ENCODE peak calls at places on chromosomes 6 and 20, in eight cellular contexts. One of them, this sample, is unnamed. For H3K4me1 and H3K9me3, the result is how much of the 10 kb centered on the place peaks cover.

GRCh38 chr6:41045664-41046063 is 3.4 kb downstream of the TSPO2 start:
- DNase-seq in CD8-positive, alpha-beta T cell: no peak
- DNase-seq in lower lobe of right lung: no peak
- DNase-seq in body of pancreas: no peak
- DNase-seq in breast epithelium: no peak
- DNase-seq in K562: no peak
- DNase-seq in heart left ventricle: no peak
- DNase-seq in ovary: no peak
- DNase-seq in this sample: no peak

GRCh38 chr6:53795702-53796450 is 1.1 kb downstream of the LRRC1 start:
- DNase-seq in CD8-positive, alpha-beta T cell: peak
- DNase-seq in lower lobe of right lung: peak
- DNase-seq in body of pancreas: peak
- DNase-seq in breast epithelium: no peak
- DNase-seq in K562: no peak
- DNase-seq in heart left ventricle: peak
- DNase-seq in ovary: peak
- DNase-seq in this sample: no peak

GRCh38 chr6:106490453-106490852 is 129.9 kb downstream of the CRYBG1 start:
- DNase-seq in CD8-positive, alpha-beta T cell: no peak
- DNase-seq in lower lobe of right lung: no peak
- DNase-seq in body of pancreas: no peak
- DNase-seq in breast epithelium: no peak
- DNase-seq in K562: no peak
- DNase-seq in heart left ventricle: no peak
- DNase-seq in ovary: no peak
- DNase-seq in this sample: no peak

GRCh38 chr6:112245511-112246203 is 8.7 kb downstream of the LAMA4 start:
- DNase-seq in CD8-positive, alpha-beta T cell: no peak
- DNase-seq in lower lobe of right lung: no peak
- DNase-seq in body of pancreas: no peak
- DNase-seq in breast epithelium: no peak
- DNase-seq in K562: no peak
- DNase-seq in heart left ventricle: no peak
- DNase-seq in ovary: no peak
- DNase-seq in this sample: no peak

GRCh38 chr6:84685983-84686584 is 78.3 kb downstream of the TBX18 start:
- DNase-seq in CD8-positive, alpha-beta T cell: no peak
- DNase-seq in lower lobe of right lung: no peak
- DNase-seq in body of pancreas: no peak
- DNase-seq in breast epithelium: no peak
- DNase-seq in K562: peak
- DNase-seq in heart left ventricle: no peak
- DNase-seq in ovary: no peak
- DNase-seq in this sample: no peak

GRCh38 chr6:39276379-39276995 is 37.7 kb downstream of the KCNK17 start:
- DNase-seq in CD8-positive, alpha-beta T cell: no peak
- DNase-seq in lower lobe of right lung: no peak
- DNase-seq in body of pancreas: no peak
- DNase-seq in breast epithelium: no peak
- DNase-seq in K562: no peak
- DNase-seq in heart left ventricle: no peak
- DNase-seq in ovary: no peak
- DNase-seq in this sample: no peak

GRCh38 chr6:19369770-19370169 is 467.4 kb upstream of the ID4 start:
- DNase-seq in CD8-positive, alpha-beta T cell: no peak
- DNase-seq in lower lobe of right lung: no peak
- DNase-seq in body of pancreas: no peak
- DNase-seq in breast epithelium: no peak
- DNase-seq in K562: no peak
- DNase-seq in heart left ventricle: no peak
- DNase-seq in ovary: no peak
- DNase-seq in this sample: no peak

GRCh38 chr20:57717797-57718196 is 8.0 kb upstream of the PMEPA1 start:
- DNase-seq in CD8-positive, alpha-beta T cell: no peak
- DNase-seq in lower lobe of right lung: no peak
- DNase-seq in body of pancreas: no peak
- DNase-seq in breast epithelium: no peak
- DNase-seq in K562: no peak
- DNase-seq in heart left ventricle: no peak
- DNase-seq in ovary: no peak
- DNase-seq in this sample: no peak

GRCh38 chr6:139625998-139626975 is 251.8 kb upstream of the CITED2 start:
- DNase-seq in CD8-positive, alpha-beta T cell: no peak
- DNase-seq in lower lobe of right lung: no peak
- DNase-seq in body of pancreas: no peak
- DNase-seq in breast epithelium: no peak
- DNase-seq in K562: no peak
- DNase-seq in heart left ventricle: no peak
- DNase-seq in ovary: no peak
- DNase-seq in this sample: peak

GRCh38 chr6:16498237-16498636 is 259.9 kb downstream of the GMPR start:
- DNase-seq in CD8-positive, alpha-beta T cell: no peak
- DNase-seq in lower lobe of right lung: no peak
- DNase-seq in body of pancreas: no peak
- DNase-seq in breast epithelium: no peak
- DNase-seq in K562: no peak
- DNase-seq in heart left ventricle: no peak
- DNase-seq in ovary: no peak
- DNase-seq in this sample: no peak

GRCh38 chr6:57190140-57190539 is 18.0 kb downstream of the BAG2 start:
- DNase-seq in CD8-positive, alpha-beta T cell: no peak
- DNase-seq in lower lobe of right lung: no peak
- DNase-seq in body of pancreas: no peak
- DNase-seq in breast epithelium: no peak
- DNase-seq in K562: no peak
- DNase-seq in heart left ventricle: no peak
- DNase-seq in ovary: no peak
- DNase-seq in this sample: no peak

GRCh38 chr20:34070079-34070439 is 42.0 kb downstream of the EIF2S2 start:
- DNase-seq in CD8-positive, alpha-beta T cell: no peak
- DNase-seq in lower lobe of right lung: no peak
- DNase-seq in body of pancreas: no peak
- DNase-seq in breast epithelium: no peak
- DNase-seq in K562: no peak
- DNase-seq in heart left ventricle: no peak
- DNase-seq in ovary: no peak
- DNase-seq in this sample: no peak

GRCh38 chr6:53922571-53922981 is 127.8 kb downstream of the LRRC1 start:
- DNase-seq in CD8-positive, alpha-beta T cell: no peak
- DNase-seq in lower lobe of right lung: no peak
- DNase-seq in body of pancreas: no peak
- DNase-seq in breast epithelium: no peak
- DNase-seq in K562: no peak
- DNase-seq in heart left ventricle: no peak
- DNase-seq in ovary: no peak
- DNase-seq in this sample: no peak

GRCh38 chr20:61830956-61831355 is 234.7 kb downstream of the TAF4 start:
- DNase-seq in CD8-positive, alpha-beta T cell: no peak
- DNase-seq in lower lobe of right lung: peak
- DNase-seq in body of pancreas: no peak
- DNase-seq in breast epithelium: no peak
- DNase-seq in K562: no peak
- DNase-seq in heart left ventricle: no peak
- DNase-seq in ovary: no peak
- DNase-seq in this sample: no peak

GRCh38 chr6:149906405-149906804 is 8.5 kb upstream of the RAET1E start:
- DNase-seq in CD8-positive, alpha-beta T cell: no peak
- DNase-seq in lower lobe of right lung: no peak
- DNase-seq in body of pancreas: no peak
- DNase-seq in breast epithelium: no peak
- DNase-seq in K562: no peak
- DNase-seq in heart left ventricle: no peak
- DNase-seq in ovary: no peak
- DNase-seq in this sample: no peak

GRCh38 chr20:62293111-62293784 is 9.5 kb upstream of the ADRM1 start:
- DNase-seq in CD8-positive, alpha-beta T cell: no peak
- DNase-seq in lower lobe of right lung: no peak
- DNase-seq in body of pancreas: no peak
- DNase-seq in breast epithelium: no peak
- DNase-seq in K562: no peak
- DNase-seq in heart left ventricle: no peak
- DNase-seq in ovary: no peak
- DNase-seq in this sample: no peak

GRCh38 chr20:23152308-23152892 is 66.3 kb upstream of the CD93 start:
- DNase-seq in CD8-positive, alpha-beta T cell: no peak
- DNase-seq in lower lobe of right lung: no peak
- DNase-seq in body of pancreas: peak
- DNase-seq in breast epithelium: no peak
- DNase-seq in K562: peak
- DNase-seq in heart left ventricle: peak
- DNase-seq in ovary: peak
- DNase-seq in this sample: peak

GRCh38 chr6:162917506-162917905 is 189.7 kb downstream of the PACRG start:
- DNase-seq in CD8-positive, alpha-beta T cell: no peak
- DNase-seq in lower lobe of right lung: no peak
- DNase-seq in body of pancreas: no peak
- DNase-seq in breast epithelium: no peak
- DNase-seq in K562: no peak
- DNase-seq in heart left ventricle: no peak
- DNase-seq in ovary: no peak
- DNase-seq in this sample: no peak

GRCh38 chr20:4554346-4554745 is 167.4 kb upstream of the PRND start:
- DNase-seq in CD8-positive, alpha-beta T cell: no peak
- DNase-seq in lower lobe of right lung: no peak
- DNase-seq in body of pancreas: no peak
- DNase-seq in breast epithelium: no peak
- DNase-seq in K562: no peak
- DNase-seq in heart left ventricle: no peak
- DNase-seq in ovary: no peak
- DNase-seq in this sample: no peak

GRCh38 chr6:51415501-51415900 is 596.8 kb downstream of the TFAP2B start:
- DNase-seq in CD8-positive, alpha-beta T cell: no peak
- DNase-seq in lower lobe of right lung: no peak
- DNase-seq in body of pancreas: no peak
- DNase-seq in breast epithelium: no peak
- DNase-seq in K562: no peak
- DNase-seq in heart left ventricle: no peak
- DNase-seq in ovary: no peak
- DNase-seq in this sample: no peak

GRCh38 chr6:5205877-5206840 is 54.6 kb downstream of the LYRM4 start:
- DNase-seq in CD8-positive, alpha-beta T cell: no peak
- DNase-seq in lower lobe of right lung: no peak
- DNase-seq in body of pancreas: peak
- DNase-seq in breast epithelium: peak
- DNase-seq in K562: peak
- DNase-seq in heart left ventricle: peak
- DNase-seq in ovary: peak
- DNase-seq in this sample: peak
- H3K4me1 ChIP-seq in CD8-positive, alpha-beta T cell: under half
- H3K4me1 ChIP-seq in lower lobe of right lung: under half
- H3K4me1 ChIP-seq in body of pancreas: under half
- H3K4me1 ChIP-seq in breast epithelium: under half
- H3K4me1 ChIP-seq in K562: under half
- H3K4me1 ChIP-seq in heart left ventricle: half or more
- H3K4me1 ChIP-seq in ovary: under half
- H3K4me1 ChIP-seq in this sample: under half

GRCh38 chr6:170162771-170163404 is 128.0 kb downstream of the DLL1 start:
- DNase-seq in CD8-positive, alpha-beta T cell: no peak
- DNase-seq in lower lobe of right lung: peak
- DNase-seq in body of pancreas: no peak
- DNase-seq in breast epithelium: no peak
- DNase-seq in K562: no peak
- DNase-seq in heart left ventricle: no peak
- DNase-seq in ovary: no peak
- DNase-seq in this sample: no peak
- H3K9me3 ChIP-seq in CD8-positive, alpha-beta T cell: under half
- H3K9me3 ChIP-seq in lower lobe of right lung: under half
- H3K9me3 ChIP-seq in body of pancreas: under half
- H3K9me3 ChIP-seq in breast epithelium: under half
- H3K9me3 ChIP-seq in K562: under half
- H3K9me3 ChIP-seq in heart left ventricle: under half
- H3K9me3 ChIP-seq in ovary: under half
- H3K9me3 ChIP-seq in this sample: under half

GRCh38 chr6:132275253-132275970 is 125.9 kb downstream of the MOXD1 start:
- DNase-seq in CD8-positive, alpha-beta T cell: no peak
- DNase-seq in lower lobe of right lung: no peak
- DNase-seq in body of pancreas: no peak
- DNase-seq in breast epithelium: no peak
- DNase-seq in K562: peak
- DNase-seq in heart left ventricle: no peak
- DNase-seq in ovary: no peak
- DNase-seq in this sample: no peak

GRCh38 chr6:132285004-132285780 is 116.1 kb downstream of the MOXD1 start:
- DNase-seq in CD8-positive, alpha-beta T cell: no peak
- DNase-seq in lower lobe of right lung: no peak
- DNase-seq in body of pancreas: no peak
- DNase-seq in breast epithelium: no peak
- DNase-seq in K562: no peak
- DNase-seq in heart left ventricle: no peak
- DNase-seq in ovary: no peak
- DNase-seq in this sample: no peak

GRCh38 chr6:132282696-132283095 is 118.6 kb downstream of the MOXD1 start:
- DNase-seq in CD8-positive, alpha-beta T cell: no peak
- DNase-seq in lower lobe of right lung: no peak
- DNase-seq in body of pancreas: no peak
- DNase-seq in breast epithelium: no peak
- DNase-seq in K562: no peak
- DNase-seq in heart left ventricle: no peak
- DNase-seq in ovary: no peak
- DNase-seq in this sample: no peak

GRCh38 chr6:132279592-132280139 is 121.6 kb downstream of the MOXD1 start:
- DNase-seq in CD8-positive, alpha-beta T cell: peak
- DNase-seq in lower lobe of right lung: peak
- DNase-seq in body of pancreas: peak
- DNase-seq in breast epithelium: peak
- DNase-seq in K562: peak
- DNase-seq in heart left ventricle: peak
- DNase-seq in ovary: peak
- DNase-seq in this sample: peak
- TF ChIP-seq CTCF in CD8-positive, alpha-beta T cell: peak
- TF ChIP-seq CTCF in lower lobe of right lung: peak
- TF ChIP-seq CTCF in body of pancreas: peak
- TF ChIP-seq CTCF in breast epithelium: peak
- TF ChIP-seq CTCF in K562: peak
- TF ChIP-seq CTCF in heart left ventricle: peak
- TF ChIP-seq CTCF in ovary: peak
- TF ChIP-seq CTCF in this sample: peak

GRCh38 chr20:36528875-36529425 is 12.4 kb upstream of the MYL9 start:
- DNase-seq in CD8-positive, alpha-beta T cell: no peak
- DNase-seq in lower lobe of right lung: no peak
- DNase-seq in body of pancreas: no peak
- DNase-seq in breast epithelium: no peak
- DNase-seq in K562: no peak
- DNase-seq in heart left ventricle: no peak
- DNase-seq in ovary: no peak
- DNase-seq in this sample: no peak

GRCh38 chr20:36527331-36528125 is 13.8 kb upstream of the MYL9 start:
- DNase-seq in CD8-positive, alpha-beta T cell: no peak
- DNase-seq in lower lobe of right lung: no peak
- DNase-seq in body of pancreas: peak
- DNase-seq in breast epithelium: no peak
- DNase-seq in K562: no peak
- DNase-seq in heart left ventricle: no peak
- DNase-seq in ovary: peak
- DNase-seq in this sample: no peak

GRCh38 chr20:36525620-36526365 is 15.5 kb upstream of the MYL9 start:
- DNase-seq in CD8-positive, alpha-beta T cell: no peak
- DNase-seq in lower lobe of right lung: no peak
- DNase-seq in body of pancreas: no peak
- DNase-seq in breast epithelium: no peak
- DNase-seq in K562: no peak
- DNase-seq in heart left ventricle: no peak
- DNase-seq in ovary: no peak
- DNase-seq in this sample: no peak

GRCh38 chr20:36528176-36528874 is 13.0 kb upstream of the MYL9 start:
- DNase-seq in CD8-positive, alpha-beta T cell: no peak
- DNase-seq in lower lobe of right lung: no peak
- DNase-seq in body of pancreas: no peak
- DNase-seq in breast epithelium: no peak
- DNase-seq in K562: no peak
- DNase-seq in heart left ventricle: no peak
- DNase-seq in ovary: no peak
- DNase-seq in this sample: no peak

GRCh38 chr20:36526521-36527011 is 14.8 kb upstream of the MYL9 start:
- DNase-seq in CD8-positive, alpha-beta T cell: no peak
- DNase-seq in lower lobe of right lung: no peak
- DNase-seq in body of pancreas: no peak
- DNase-seq in breast epithelium: no peak
- DNase-seq in K562: no peak
- DNase-seq in heart left ventricle: no peak
- DNase-seq in ovary: peak
- DNase-seq in this sample: no peak
- H3K4me1 ChIP-seq in CD8-positive, alpha-beta T cell: under half
- H3K4me1 ChIP-seq in lower lobe of right lung: under half
- H3K4me1 ChIP-seq in body of pancreas: under half
- H3K4me1 ChIP-seq in breast epithelium: under half
- H3K4me1 ChIP-seq in K562: under half
- H3K4me1 ChIP-seq in heart left ventricle: under half
- H3K4me1 ChIP-seq in ovary: under half
- H3K4me1 ChIP-seq in this sample: under half